ENCODE peak calls at places on chromosome 9, in four cellular contexts. Z, J, B and M are unnamed samples.

GRCh38 chr9:116791314-116791713 is 104.2 kb downstream of the TRIM32 start:
- DNase-seq in Z (no peak), J (no peak), B (no peak), M (no peak)

GRCh38 chr9:110029815-110030480 is 178.0 kb downstream of the C9orf152 start:
- DNase-seq in Z (no peak), J (no peak), B (no peak), M (no peak)

GRCh38 chr9:74973714-74974113 is 21.0 kb upstream of the C9orf40 start:
- DNase-seq in Z (no peak), J (no peak), B (no peak), M (no peak)

GRCh38 chr9:126151671-126152050 is 175.0 kb upstream of the MVB12B start:
- DNase-seq in Z (no peak), J (no peak), B (no peak), M (no peak)

GRCh38 chr9:128892223-128892892 is 10.4 kb downstream of the LRRC8A start:
- DNase-seq in Z (no peak), J (no peak), B (peak; percentile 55), M (peak; percentile 44)

GRCh38 chr9:16405421-16405820 is 465.0 kb downstream of the BNC2 start:
- DNase-seq in Z (no peak), J (no peak), B (no peak), M (no peak)

GRCh38 chr9:5188060-5188707 is 2.7 kb upstream of the INSL6 start:
- DNase-seq in Z (no peak), J (no peak), B (no peak), M (no peak)

GRCh38 chr9:37956904-37957663 is 53.2 kb upstream of the SLC25A51 start:
- DNase-seq in Z (no peak), J (no peak), B (no peak), M (peak; percentile 72)

GRCh38 chr9:124868511-124869465 is 6.9 kb downstream of the ARPC5L start:
- DNase-seq in Z (peak; percentile 71), J (no peak), B (peak; percentile 95), M (peak; percentile 94)

GRCh38 chr9:22142681-22143080 is 133.6 kb upstream of the CDKN2B start:
- DNase-seq in Z (no peak), J (no peak), B (no peak), M (no peak)

GRCh38 chr9:77883846-77884771 is 147.5 kb downstream of the GNAQ start:
- DNase-seq in Z (no peak), J (peak; percentile 29), B (no peak), M (no peak)

GRCh38 chr9:2269778-2270177 is 254.6 kb downstream of the SMARCA2 start:
- DNase-seq in Z (no peak), J (no peak), B (no peak), M (no peak)
- TF ChIP-seq PHF8 in Z (no peak), J (no peak), B (no peak), M (no peak)

GRCh38 chr9:72807765-72808445 is 144.9 kb downstream of the ALDH1A1 start:
- DNase-seq in Z (peak; percentile 22), J (no peak), B (no peak), M (peak; percentile 47)
- TF ChIP-seq PHF8 in Z (no peak), J (no peak), B (no peak), M (no peak)

DNA sequence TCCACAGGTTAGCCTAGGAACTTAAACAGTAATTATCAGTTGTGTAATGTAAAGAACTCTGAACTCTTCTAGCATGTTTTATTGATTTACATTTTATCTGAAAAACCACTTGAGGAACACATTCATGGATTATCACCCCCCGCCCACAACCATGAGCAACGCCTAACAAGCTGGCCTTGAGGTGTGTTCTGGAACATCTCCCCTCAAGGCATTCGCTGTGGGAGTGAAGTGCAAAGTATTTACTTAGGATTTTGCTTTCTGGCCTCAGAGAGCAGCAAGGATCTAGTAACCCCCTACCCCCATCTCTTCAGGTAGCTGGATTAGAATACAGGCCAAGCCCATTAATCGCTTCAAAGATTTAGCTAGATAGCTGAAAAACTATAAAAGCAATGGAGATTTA is 37.4 kb downstream of the DDX31 start:
- DNase-seq in Z (no peak), J (no peak), B (no peak), M (no peak)
- TF ChIP-seq PHF8 in Z (no peak), J (no peak), B (no peak), M (no peak)

GRCh38 chr9:114720296-114720695 is 38.3 kb upstream of the TEX48 start:
- DNase-seq in Z (no peak), J (no peak), B (no peak), M (no peak)

GRCh38 chr9:114717908-114718486 is 36.0 kb upstream of the TEX48 start:
- DNase-seq in Z (no peak), J (no peak), B (no peak), M (no peak)

GRCh38 chr9:114721491-114722362 is 39.7 kb upstream of the TEX48 start:
- DNase-seq in Z (peak; percentile 99), J (no peak), B (peak; percentile 15), M (no peak)

GRCh38 chr9:114719290-114719689 is 37.3 kb upstream of the TEX48 start:
- DNase-seq in Z (no peak), J (no peak), B (no peak), M (no peak)

DNA sequence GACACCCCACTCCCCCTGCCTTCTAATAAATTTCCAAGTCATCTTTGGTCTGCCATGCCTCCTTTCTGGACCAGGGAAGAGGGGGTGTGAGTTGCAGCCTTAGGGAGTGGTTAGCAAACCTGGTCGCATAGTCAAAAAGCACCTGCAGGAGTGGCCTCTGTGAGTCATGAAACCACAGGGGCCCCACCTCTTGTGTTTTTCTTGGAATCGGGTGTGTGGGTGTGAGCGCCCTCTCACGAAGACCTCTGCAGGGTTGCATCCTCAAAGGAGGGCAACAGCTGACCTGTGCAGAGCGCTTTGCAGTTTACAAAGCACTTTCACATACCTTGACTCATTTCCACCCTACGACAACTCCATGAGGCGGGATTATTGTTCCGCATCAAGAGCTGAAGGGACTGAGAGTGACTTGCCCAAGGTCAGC is 36.8 kb upstream of the TEX48 start:
- DNase-seq in Z (no peak), J (no peak), B (no peak), M (peak; percentile 36)
- TF ChIP-seq PHF8 in Z (no peak), J (no peak), B (no peak), M (no peak)

DNA sequence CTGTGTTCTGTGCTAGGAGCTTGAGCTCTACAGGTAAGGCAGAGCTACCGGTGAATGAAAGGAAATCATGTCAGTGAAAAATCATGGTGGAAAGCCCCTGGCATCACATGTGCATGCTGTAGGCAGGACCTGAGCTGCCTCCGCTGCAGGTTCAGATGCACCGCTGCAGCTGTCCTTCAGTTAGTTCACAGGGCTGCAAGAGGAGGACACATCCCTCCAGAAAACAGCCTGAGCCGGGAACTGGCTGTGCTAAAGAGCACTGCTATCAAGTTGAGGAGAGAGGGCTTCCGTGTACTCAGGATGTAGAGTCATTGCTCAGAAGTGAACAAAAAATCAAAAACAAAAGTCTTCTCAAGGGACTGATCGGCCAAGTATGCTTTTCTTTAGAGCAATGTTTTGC is 138.6 kb downstream of the ERCC6L2 start:
- DNase-seq in Z (no peak), J (no peak), B (no peak), M (no peak)
- TF ChIP-seq PHF8 in Z (no peak), J (no peak), B (no peak), M (no peak)

GRCh38 chr9:134922066-134922931 is 4.6 kb upstream of the FCN1 start:
- DNase-seq in Z (no peak), J (no peak), B (no peak), M (no peak)
- TF ChIP-seq PHF8 in Z (no peak), J (no peak), B (no peak), M (no peak)

GRCh38 chr9:130186839-130187522 is 14.8 kb downstream of the NCS1 start:
- DNase-seq in Z (peak; percentile 59), J (peak; percentile 39), B (peak; percentile 97), M (peak; percentile 91)
- TF ChIP-seq PHF8 in Z (no peak), J (no peak), B (no peak), M (peak; percentile 37)

DNA sequence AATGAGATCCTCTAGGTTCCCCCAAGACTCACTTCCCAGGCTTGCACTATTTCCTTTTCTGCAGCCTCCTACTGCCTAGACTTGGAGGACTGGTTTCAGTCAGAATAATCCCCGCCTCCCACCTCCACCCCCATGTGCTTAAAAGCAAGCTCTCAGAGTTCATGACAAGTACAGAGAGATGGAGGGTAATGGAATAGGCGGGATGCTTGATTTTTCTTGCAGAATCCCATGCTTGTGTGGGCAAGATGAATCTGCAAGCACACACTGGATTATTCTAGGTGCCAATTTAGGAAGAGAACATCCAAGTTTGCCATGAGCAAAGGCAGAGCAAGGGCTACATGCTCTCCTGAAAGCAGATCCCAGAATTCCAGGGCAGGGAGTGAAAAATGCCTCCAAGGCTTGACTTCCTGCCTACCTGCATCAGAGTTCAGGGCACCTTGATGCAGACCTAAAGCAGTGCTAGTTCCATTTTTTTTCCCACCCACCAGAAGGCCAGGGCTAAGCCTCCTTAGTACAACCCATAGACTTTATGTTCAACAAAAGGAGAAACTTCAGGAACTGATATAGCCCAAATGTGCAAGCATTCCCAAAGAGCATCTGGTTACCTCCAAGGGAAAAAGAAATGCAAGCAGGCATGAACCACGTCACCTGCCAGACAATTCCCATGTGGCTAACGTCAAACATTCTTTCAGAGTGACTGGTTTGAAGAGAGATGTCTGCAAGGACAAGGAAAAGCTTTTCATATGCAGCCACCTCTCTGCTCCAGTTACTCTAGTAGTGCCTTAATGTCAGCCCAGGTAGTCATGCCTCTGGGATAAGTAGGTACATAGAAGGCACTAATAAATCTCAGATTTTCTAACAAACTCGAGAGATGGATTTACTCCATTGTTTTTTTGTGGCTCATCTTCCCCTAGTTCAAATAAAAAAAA is 97.1 kb upstream of the IFNK start:
- DNase-seq in Z (no peak), J (peak; percentile 31), B (peak; percentile 46), M (no peak)
- TF ChIP-seq PHF8 in Z (no peak), J (no peak), B (no peak), M (no peak)